ENCODE peak calls at places on chromosomes 7 and 10, in five cellular contexts. F is substantia nigra, G is ACHN, Z is AG04450, V is germinal center. W is an unnamed sample.

GRCh38 chr7:157897686-157898085 is 560.9 kb downstream of the DNAJB6 start:
- DNase-seq in F (no peak), G (no peak), Z (no peak), V (no peak), W (no peak)

GRCh38 chr7:155002411-155003214 is at the start of gene PAXIP1:
- DNase-seq in F (peak; percentile 49), G (peak; percentile 75), Z (no peak), V (peak; percentile 78), W (no peak)

GRCh38 chr7:106471686-106472440 is 187.1 kb upstream of the NAMPT start:
- DNase-seq in F (no peak), G (no peak), Z (no peak), V (no peak), W (no peak)

GRCh38 chr7:40865441-40866233 is 730.8 kb downstream of the SUGCT start:
- DNase-seq in F (no peak), G (no peak), Z (no peak), V (no peak), W (no peak)

GRCh38 chr10:126734015-126734414 is 63.5 kb upstream of the C10orf90 start:
- DNase-seq in F (no peak), G (no peak), Z (no peak), V (no peak), W (no peak)

GRCh38 chr10:117375360-117376147 is at the start of gene PDZD8:
- DNase-seq in F (peak; percentile 91), G (peak; percentile 93), Z (peak; percentile 66), V (peak; percentile 90), W (peak; percentile 69)

GRCh38 chr7:25482631-25483030 is 254.3 kb upstream of the NPVF start:
- DNase-seq in F (no peak), G (no peak), Z (no peak), V (no peak), W (no peak)

GRCh38 chr7:47482013-47482761 is 99.7 kb downstream of the TNS3 start:
- DNase-seq in F (no peak), G (peak; percentile 87), Z (peak; percentile 89), V (no peak), W (peak; percentile 94)

GRCh38 chr7:135320277-135320676 is 86.6 kb downstream of the STRA8 start:
- DNase-seq in F (peak; percentile 60), G (peak; percentile 73), Z (peak; percentile 58), V (no peak), W (peak; percentile 92)

GRCh38 chr7:91242097-91242846 is 22.0 kb upstream of the FZD1 start:
- DNase-seq in F (no peak), G (peak; percentile 60), Z (no peak), V (no peak), W (peak; percentile 80)

GRCh38 chr10:47288236-47288635 is 11.8 kb upstream of the GDF10 start:
- DNase-seq in F (no peak), G (no peak), Z (no peak), V (no peak), W (no peak)

GRCh38 chr7:29282819-29283414 is 88.3 kb downstream of the CHN2 start:
- DNase-seq in F (no peak), G (no peak), Z (no peak), V (peak; percentile 59), W (no peak)

GRCh38 chr7:34011711-34012110 is 106.4 kb downstream of the BMPER start:
- DNase-seq in F (no peak), G (no peak), Z (no peak), V (no peak), W (no peak)

GRCh38 chr10:132489053-132489703 is 48.4 kb upstream of the INPP5A start:
- DNase-seq in F (no peak), G (no peak), Z (peak; percentile 29), V (no peak), W (no peak)

GRCh38 chr7:107394831-107395230 is 75.0 kb upstream of the GPR22 start:
- DNase-seq in F (no peak), G (peak; percentile 7), Z (no peak), V (no peak), W (no peak)

GRCh38 chr10:102633282-102633681 is 11.0 kb upstream of the TRIM8 start:
- DNase-seq in F (no peak), G (no peak), Z (no peak), V (no peak), W (no peak)

GRCh38 chr7:143042159-143042820 is 9.9 kb upstream of the OR6V1 start:
- DNase-seq in F (no peak), G (no peak), Z (no peak), V (no peak), W (no peak)

GRCh38 chr10:112955736-112956421 is 5.8 kb downstream of the TCF7L2 start:
- DNase-seq in F (no peak), G (peak; percentile 67), Z (peak; percentile 83), V (no peak), W (peak; percentile 69)

GRCh38 chr10:110857265-110858158 is 14.2 kb upstream of the PDCD4 start:
- DNase-seq in F (no peak), G (no peak), Z (peak; percentile 63), V (no peak), W (no peak)

GRCh38 chr10:123855013-123855684 is 36.5 kb downstream of the CPXM2 start:
- DNase-seq in F (no peak), G (no peak), Z (no peak), V (no peak), W (no peak)

GRCh38 chr7:25891591-25891990 is 260.4 kb upstream of the NFE2L3 start:
- DNase-seq in F (no peak), G (no peak), Z (no peak), V (no peak), W (no peak)

GRCh38 chr10:112775892-112776679 is 174.0 kb upstream of the TCF7L2 start:
- DNase-seq in F (no peak), G (no peak), Z (no peak), V (no peak), W (peak; percentile 66)

GRCh38 chr7:30247546-30248386 is 36.6 kb upstream of the ZNRF2 start:
- DNase-seq in F (no peak), G (no peak), Z (no peak), V (no peak), W (no peak)

GRCh38 chr7:74028321-74028812 is 394 bp downstream of the ELN start:
- DNase-seq in F (no peak), G (no peak), Z (no peak), V (no peak), W (no peak)

GRCh38 chr10:49691588-49691987 is 12.1 kb downstream of the C10orf53 start:
- DNase-seq in F (no peak), G (no peak), Z (no peak), V (no peak), W (no peak)

GRCh38 chr10:44569193-44570091 is 184.5 kb upstream of the CXCL12 start:
- DNase-seq in F (peak; percentile 6), G (no peak), Z (peak; percentile 41), V (no peak), W (no peak)

GRCh38 chr10:88293073-88293472 is 290.0 kb downstream of the RNLS start:
- DNase-seq in F (no peak), G (no peak), Z (no peak), V (no peak), W (no peak)